ENCODE peak calls at places on chromosomes 1 and 21, in seven cellular contexts. K is endothelial cell, Y is NCI-H187 treated with DMSO at 0.1 percent for 48 hours, E is midbrain, A is GM23338, M is bronchial epithelial cell, G is cardiac muscle cell. J is an unnamed sample.

GRCh38 chr1:150012611-150013010 is 2.1 kb upstream of the OTUD7B start:
- DNase-seq in A (no peak), G (no peak), E (peak), K (no peak), M (no peak), Y (no peak), J (peak)

GRCh38 chr1:85047472-85048295 is 616 bp downstream of the MCOLN3 start:
- DNase-seq in M (no peak), E (no peak), K (peak), Y (no peak), G (no peak), A (peak), J (no peak)

GRCh38 chr1:221611930-221612777 is 129.7 kb downstream of the DUSP10 start:
- DNase-seq in K (no peak), G (peak), M (peak), A (no peak), E (no peak), Y (no peak), J (peak)

GRCh38 chr1:200951016-200951415 is 56.3 kb downstream of the INAVA start:
- DNase-seq in A (no peak), K (no peak), Y (no peak), E (no peak), G (no peak), M (no peak), J (no peak)

GRCh38 chr1:113608371-113608770 is 150.9 kb downstream of the PHTF1 start:
- DNase-seq in M (no peak), Y (no peak), A (peak), K (no peak), E (no peak), G (no peak), J (no peak)

GRCh38 chr1:245383396-245384330 is 228.9 kb downstream of the KIF26B start:
- DNase-seq in E (no peak), Y (no peak), G (no peak), A (peak), M (no peak), K (no peak), J (no peak)

GRCh38 chr1:184556665-184557064 is 169.8 kb downstream of the C1orf21 start:
- DNase-seq in M (peak), Y (no peak), K (no peak), E (no peak), G (no peak), A (no peak), J (no peak)

GRCh38 chr21:42233067-42233981 is 14.4 kb downstream of the ABCG1 start:
- DNase-seq in M (peak), G (peak), A (peak), Y (no peak), E (peak), K (peak), J (peak)

GRCh38 chr1:117612517-117613248 is 6.8 kb downstream of the TENT5C start:
- DNase-seq in M (peak), A (no peak), K (no peak), E (no peak), Y (no peak), G (peak), J (peak)

GRCh38 chr1:110118636-110119396 is 6.6 kb downstream of the UBL4B start:
- DNase-seq in K (no peak), Y (no peak), G (no peak), E (no peak), A (no peak), M (peak), J (no peak)

GRCh38 chr1:114723457-114723856 is 6.9 kb upstream of the NRAS start:
- DNase-seq in G (no peak), Y (no peak), K (no peak), M (no peak), E (no peak), A (no peak), J (no peak)

GRCh38 chr1:206736878-206737728 is 33.5 kb upstream of the IL19 start:
- DNase-seq in M (no peak), E (no peak), Y (no peak), G (no peak), A (no peak), K (no peak), J (no peak)

GRCh38 chr1:87956072-87956471 is 627.4 kb downstream of the LMO4 start:
- DNase-seq in A (no peak), E (no peak), M (peak), Y (no peak), G (peak), K (no peak), J (peak)

GRCh38 chr21:34630536-34631143 is 15.7 kb upstream of the RCAN1 start:
- DNase-seq in K (peak), Y (peak), M (peak), E (peak), A (peak), G (peak), J (peak)

GRCh38 chr1:219310181-219310728 is 136.6 kb downstream of the LYPLAL1 start:
- DNase-seq in E (no peak), M (no peak), Y (no peak), G (no peak), K (no peak), A (no peak), J (no peak)

GRCh38 chr21:16815228-16815627 is 697.6 kb upstream of the CXADR start:
- DNase-seq in M (no peak), E (no peak), G (no peak), Y (no peak), K (no peak), A (peak), J (no peak)

GRCh38 chr1:173224887-173225280 is 17.8 kb upstream of the TNFSF4 start:
- DNase-seq in K (no peak), M (no peak), G (no peak), A (no peak), Y (no peak), E (no peak), J (no peak)

GRCh38 chr1:56106551-56107277 is 472.6 kb downstream of the PLPP3 start:
- DNase-seq in G (no peak), Y (no peak), E (no peak), M (no peak), A (no peak), K (no peak), J (no peak)

GRCh38 chr21:41768371-41769042 is 1.7 kb upstream of the RIPK4 start:
- DNase-seq in A (peak), Y (no peak), E (no peak), M (peak), G (peak), K (peak), J (no peak)

GRCh38 chr1:107531065-107531908 is 390.4 kb downstream of the NTNG1 start:
- DNase-seq in M (peak), K (no peak), G (no peak), A (no peak), E (no peak), Y (no peak), J (no peak)

GRCh38 chr1:172898866-172899265 is 151.9 kb downstream of the TNFSF18 start:
- DNase-seq in G (peak), Y (no peak), A (no peak), E (no peak), M (no peak), K (no peak), J (no peak)

GRCh38 chr1:51482881-51483280 is 36.2 kb downstream of the EPS15 start:
- DNase-seq in E (no peak), M (no peak), Y (no peak), A (no peak), G (no peak), K (no peak), J (no peak)

GRCh38 chr1:247857069-247857985 is at the start of gene TRIM58:
- DNase-seq in Y (no peak), E (no peak), K (peak), M (no peak), G (no peak), A (peak), J (no peak)

GRCh38 chr1:8706995-8707396 is 110.4 kb downstream of the RERE start:
- DNase-seq in A (peak), G (peak), K (no peak), Y (peak), M (no peak), E (no peak), J (no peak)

GRCh38 chr1:40162791-40163441 is 1.7 kb downstream of the RLF start:
- DNase-seq in M (peak), A (peak), K (no peak), E (no peak), G (peak), Y (no peak), J (no peak)

GRCh38 chr1:44422161-44422560 is 17.1 kb downstream of the RNF220 start:
- DNase-seq in K (peak), M (no peak), A (peak), E (no peak), Y (no peak), G (no peak), J (no peak)

GRCh38 chr1:64010316-64010715 is 193.1 kb upstream of the UBE2U start:
- DNase-seq in A (no peak), Y (no peak), M (peak), G (no peak), K (no peak), E (no peak), J (no peak)

GRCh38 chr1:25199876-25200620 is 32.3 kb downstream of the SYF2 start:
- DNase-seq in M (no peak), A (no peak), Y (no peak), K (no peak), G (no peak), E (no peak), J (no peak)

GRCh38 chr1:9340864-9341263 is 48.2 kb downstream of the SPSB1 start:
- DNase-seq in E (no peak), Y (no peak), M (no peak), A (no peak), G (no peak), K (no peak), J (peak)

GRCh38 chr1:42209516-42210370 is 45.2 kb upstream of the GUCA2A start:
- DNase-seq in A (no peak), E (no peak), K (no peak), G (no peak), Y (no peak), M (no peak), J (no peak)

GRCh38 chr1:186985889-186986491 is 157.2 kb downstream of the PLA2G4A start:
- DNase-seq in Y (peak), G (peak), M (peak), K (peak), A (peak), E (peak), J (peak)

GRCh38 chr1:24643362-24644346 is 552 bp downstream of the SRRM1 start:
- DNase-seq in K (peak), Y (no peak), M (peak), G (no peak), E (no peak), A (peak), J (no peak)

GRCh38 chr1:95388041-95388440 is 154.0 kb downstream of the RWDD3 start:
- DNase-seq in Y (no peak), M (no peak), K (no peak), A (no peak), G (no peak), E (no peak), J (no peak)

GRCh38 chr1:28456078-28456477 is 49.8 kb upstream of the RCC1 start:
- DNase-seq in K (no peak), Y (no peak), M (peak), A (no peak), E (no peak), G (peak), J (no peak)

GRCh38 chr1:55309786-55310516 is 94.8 kb upstream of the USP24 start:
- DNase-seq in A (no peak), G (no peak), M (no peak), K (no peak), E (no peak), Y (no peak), J (no peak)

GRCh38 chr1:59903136-59903754 is 23.3 kb downstream of the CYP2J2 start:
- DNase-seq in Y (no peak), M (peak), K (peak), E (peak), A (peak), G (peak), J (peak)

GRCh38 chr1:158496379-158496778 is 24.4 kb downstream of the OR10R2 start:
- DNase-seq in G (peak), K (no peak), E (peak), Y (no peak), M (peak), A (peak), J (peak)

GRCh38 chr1:41811051-41811795 is 107.5 kb downstream of the HIVEP3 start:
- DNase-seq in G (peak), Y (no peak), K (no peak), M (no peak), A (no peak), E (no peak), J (no peak)